ENCODE peak calls at places on chromosomes 7 and 10, in four cellular contexts. J is AG09309, I is spleen, V is OCI-LY7. Y is an unnamed sample.

GRCh38 chr7:138987686-138988085 is 6.5 kb upstream of the KIAA1549 start:
- DNase-seq in I (no peak), J (no peak), V (no peak), Y (no peak)

GRCh38 chr10:71837085-71837827 is 13.8 kb downstream of the PSAP start:
- DNase-seq in I (no peak), V (peak), J (no peak), Y (no peak)

GRCh38 chr7:7157177-7157886 is 25.0 kb upstream of the C1GALT1 start:
- DNase-seq in J (peak), V (no peak), I (no peak), Y (no peak)

GRCh38 chr7:32616625-32617024 is 121.3 kb downstream of the AVL9 start:
- DNase-seq in I (no peak), V (no peak), J (peak), Y (no peak)

GRCh38 chr7:137130751-137131158 is 212.8 kb downstream of the PTN start:
- DNase-seq in J (no peak), V (no peak), I (peak), Y (peak)

GRCh38 chr7:2912684-2913439 is 68.8 kb upstream of the GNA12 start:
- DNase-seq in I (no peak), J (no peak), V (no peak), Y (no peak)

GRCh38 chr7:51238981-51239495 is 77.6 kb downstream of the COBL start:
- DNase-seq in J (no peak), I (no peak), V (no peak), Y (no peak)

GRCh38 chr7:150410680-150411346 is 31.7 kb downstream of the ZNF775 start:
- DNase-seq in V (no peak), I (no peak), J (no peak), Y (no peak)

GRCh38 chr10:66162560-66163143 is 763.2 kb upstream of the LRRTM3 start:
- DNase-seq in I (no peak), V (no peak), J (no peak), Y (peak)

GRCh38 chr10:58920655-58921003 is 255.8 kb upstream of the PHYHIPL start:
- DNase-seq in V (no peak), I (no peak), J (no peak), Y (no peak)

GRCh38 chr7:139772837-139773236 is 5.0 kb downstream of the HIPK2 start:
- DNase-seq in I (no peak), J (no peak), V (no peak), Y (no peak)

GRCh38 chr10:1203216-1203615 is 147.0 kb downstream of the WDR37 start:
- DNase-seq in J (no peak), V (no peak), I (peak), Y (no peak)

GRCh38 chr7:30171753-30172447 is 37.1 kb downstream of the MTURN start:
- DNase-seq in I (no peak), V (no peak), J (no peak), Y (no peak)

GRCh38 chr7:123498651-123499050 is 35.7 kb downstream of the IQUB start:
- DNase-seq in J (no peak), I (no peak), V (no peak), Y (no peak)

GRCh38 chr7:80771523-80771922 is 133.1 kb downstream of the CD36 start:
- DNase-seq in J (no peak), V (no peak), I (no peak), Y (no peak)

GRCh38 chr10:94172332-94172731 is 178.6 kb downstream of the PLCE1 start:
- DNase-seq in J (no peak), I (no peak), V (no peak), Y (no peak)

GRCh38 chr7:24812313-24812945 is 55.2 kb upstream of the GSDME start:
- DNase-seq in I (peak), V (peak), J (no peak), Y (no peak)

GRCh38 chr10:17954856-17955255 is 3.1 kb downstream of the SLC39A12 start:
- DNase-seq in I (no peak), J (no peak), V (no peak), Y (no peak)

GRCh38 chr10:13213163-13213562 is 21.0 kb downstream of the UCMA start:
- DNase-seq in V (no peak), I (no peak), J (no peak), Y (no peak)

GRCh38 chr10:5496261-5497250 is 2.8 kb downstream of the CALML5 start:
- DNase-seq in V (no peak), J (no peak), I (no peak), Y (no peak)

GRCh38 chr7:117873056-117873932 is at the start of gene CTTNBP2:
- DNase-seq in J (peak), I (peak), V (no peak), Y (peak)

GRCh38 chr7:93414574-93414973 is 159.9 kb downstream of the CALCR start:
- DNase-seq in V (no peak), I (no peak), J (no peak), Y (no peak)

GRCh38 chr10:131900350-131901152 is at the start of gene PPP2R2D:
- DNase-seq in I (peak), J (peak), V (peak), Y (peak)

GRCh38 chr7:85162743-85163142 is 24.1 kb downstream of the SEMA3D start:
- DNase-seq in V (no peak), I (no peak), J (no peak), Y (no peak)

GRCh38 chr7:45238806-45239205 is 81.2 kb downstream of the RAMP3 start:
- DNase-seq in I (no peak), J (no peak), V (no peak), Y (no peak)

GRCh38 chr10:6771361-6771760 is 191.3 kb upstream of the PRKCQ start:
- DNase-seq in V (no peak), J (no peak), I (no peak), Y (no peak)

GRCh38 chr7:9645756-9646155 is 1212.3 kb downstream of the NXPH1 start:
- DNase-seq in J (no peak), I (no peak), V (no peak), Y (no peak)

GRCh38 chr7:17524746-17525145 is 226.3 kb downstream of the AHR start:
- DNase-seq in V (no peak), J (no peak), I (no peak), Y (no peak)

GRCh38 chr10:112375721-112376577 is 2.0 kb downstream of the ACSL5 start:
- DNase-seq in J (no peak), I (peak), V (peak), Y (no peak)

GRCh38 chr7:84790873-84791272 is 396.0 kb downstream of the SEMA3D start:
- DNase-seq in V (no peak), J (peak), I (no peak), Y (no peak)

GRCh38 chr10:127148933-127149220 is 47.5 kb downstream of the INSYN2A start:
- DNase-seq in I (no peak), J (peak), V (no peak), Y (no peak)

GRCh38 chr10:3978174-3978573 is 193.2 kb upstream of the KLF6 start:
- DNase-seq in V (no peak), I (no peak), J (no peak), Y (no peak)

GRCh38 chr7:10910447-10910846 is 63.2 kb upstream of the PHF14 start:
- DNase-seq in J (no peak), V (no peak), I (no peak), Y (no peak)

GRCh38 chr7:26196305-26196704 is 4.2 kb downstream of the HNRNPA2B1 start:
- DNase-seq in V (no peak), J (no peak), I (no peak), Y (no peak)
- H3K4me3 ChIP-seq in V (peak), J (no peak), I (peak), Y (no peak)

DNA sequence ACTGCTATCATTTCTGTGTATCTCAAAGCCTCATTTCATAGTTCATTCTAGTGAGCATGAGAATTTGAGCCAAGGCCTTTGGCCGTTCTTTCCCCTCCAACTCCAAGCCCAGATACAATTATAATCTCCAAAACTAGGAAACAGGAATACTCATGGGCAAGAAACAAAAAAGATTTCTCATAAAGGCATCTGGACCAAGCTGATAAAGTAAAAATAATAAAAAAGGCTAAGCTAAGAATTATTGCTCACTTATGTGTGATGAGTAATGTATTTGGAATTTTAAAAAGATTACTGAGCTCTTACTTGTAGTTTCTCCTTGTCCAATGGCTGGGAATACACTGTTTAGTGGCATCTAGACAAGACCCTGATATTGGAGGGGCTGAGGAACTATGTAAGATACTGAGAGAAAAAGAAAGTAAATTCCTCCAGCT is 196.4 kb upstream of the POM121L12 start:
- DNase-seq in I (no peak), V (no peak), J (no peak), Y (no peak)
- TF ChIP-seq CTCF in I (no peak), V (no peak), J (no peak), Y (no peak)

GRCh38 chr7:22397981-22398380 is 41.0 kb upstream of the RAPGEF5 start:
- DNase-seq in J (no peak), I (no peak), V (no peak), Y (no peak)

GRCh38 chr7:22390512-22390911 is 33.6 kb upstream of the RAPGEF5 start:
- DNase-seq in J (no peak), I (no peak), V (peak), Y (no peak)

GRCh38 chr7:22395222-22395621 is 38.3 kb upstream of the RAPGEF5 start:
- DNase-seq in V (no peak), I (no peak), J (no peak), Y (no peak)

GRCh38 chr7:22394739-22395138 is 37.8 kb upstream of the RAPGEF5 start:
- DNase-seq in J (no peak), I (no peak), V (no peak), Y (no peak)

GRCh38 chr7:22393825-22394458 is 37.0 kb upstream of the RAPGEF5 start:
- DNase-seq in V (no peak), J (peak), I (no peak), Y (no peak)
- H3K4me3 ChIP-seq in V (no peak), J (no peak), I (no peak), Y (no peak)

GRCh38 chr7:74364061-74364460 is 74.9 kb downstream of the CLIP2 start:
- DNase-seq in V (no peak), I (no peak), J (no peak), Y (no peak)
- TF ChIP-seq CTCF in V (no peak), I (no peak), J (peak), Y (no peak)

DNA sequence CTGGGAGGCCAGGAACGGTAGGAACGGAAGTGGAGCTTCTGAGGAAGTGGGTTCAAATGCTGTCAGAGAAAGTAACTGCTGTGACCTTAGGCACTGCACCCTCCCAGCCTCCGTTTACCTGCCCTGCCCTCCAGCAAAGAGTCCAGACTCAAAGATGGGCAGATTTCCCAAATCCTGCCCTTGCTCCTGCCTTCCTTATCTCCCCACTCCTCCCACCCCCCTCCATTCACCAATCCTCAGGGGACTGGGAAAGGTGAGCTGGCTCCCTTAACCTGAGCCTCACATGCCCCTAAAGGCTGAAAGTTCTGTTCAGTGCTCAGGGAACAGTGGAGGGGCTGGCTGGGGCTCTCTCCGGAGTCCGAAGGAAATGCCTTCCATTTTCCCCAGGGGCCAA is 161.6 kb downstream of the SH3PXD2A start:
- DNase-seq in I (no peak), J (no peak), V (no peak), Y (no peak)
- H3K4me3 ChIP-seq in I (no peak), J (no peak), V (peak), Y (no peak)

DNA sequence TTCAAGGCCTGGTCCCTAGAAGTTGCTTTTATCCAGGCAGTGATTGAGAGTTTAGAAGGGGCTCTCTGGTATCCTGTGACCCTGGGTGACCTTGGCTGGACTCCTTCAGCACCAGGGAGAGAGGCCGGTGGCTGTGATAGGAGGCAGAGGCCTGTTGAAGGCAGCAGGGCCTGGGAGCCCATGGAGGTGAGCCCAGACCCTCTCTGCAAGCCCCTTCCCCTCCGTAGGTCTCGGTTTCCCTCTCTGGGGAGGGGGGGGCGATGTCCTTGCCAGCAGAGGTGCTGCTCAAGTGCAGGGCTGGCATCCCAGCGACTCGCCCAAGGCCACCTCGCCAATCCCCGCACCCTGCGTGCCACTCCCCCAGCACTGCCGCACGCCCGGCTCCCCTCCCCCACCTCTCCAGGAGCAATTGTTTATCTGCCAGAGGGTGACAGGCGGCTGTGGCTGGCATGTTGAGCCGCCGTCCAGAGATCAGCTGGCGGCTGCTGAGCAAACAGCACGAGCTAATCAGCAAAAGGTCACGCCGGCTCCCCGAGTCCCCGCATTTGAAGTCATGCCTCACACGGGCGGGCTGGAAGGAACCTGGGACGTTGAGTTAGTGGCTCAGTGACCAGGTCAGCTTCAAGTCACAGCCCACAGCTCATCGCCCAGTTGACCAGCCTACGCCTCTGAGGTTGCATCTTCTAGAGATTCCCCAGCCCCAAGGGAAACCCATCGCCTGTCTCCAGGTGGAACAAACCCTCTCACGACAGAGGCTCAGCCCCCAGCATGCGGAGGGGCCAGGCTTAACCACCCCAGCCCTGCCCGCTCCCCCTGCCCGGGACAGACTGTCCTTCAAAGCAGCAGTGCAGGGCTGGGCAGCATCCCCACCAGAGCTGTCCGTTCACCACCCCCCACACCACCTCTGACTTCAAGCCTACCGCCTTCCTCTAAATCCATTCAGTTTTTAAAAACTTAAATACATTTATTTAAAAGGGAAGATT is 43.7 kb downstream of the ELFN1 start:
- DNase-seq in J (no peak), V (no peak), I (peak), Y (no peak)
- TF ChIP-seq CTCF in J (no peak), V (no peak), I (no peak), Y (no peak)

DNA sequence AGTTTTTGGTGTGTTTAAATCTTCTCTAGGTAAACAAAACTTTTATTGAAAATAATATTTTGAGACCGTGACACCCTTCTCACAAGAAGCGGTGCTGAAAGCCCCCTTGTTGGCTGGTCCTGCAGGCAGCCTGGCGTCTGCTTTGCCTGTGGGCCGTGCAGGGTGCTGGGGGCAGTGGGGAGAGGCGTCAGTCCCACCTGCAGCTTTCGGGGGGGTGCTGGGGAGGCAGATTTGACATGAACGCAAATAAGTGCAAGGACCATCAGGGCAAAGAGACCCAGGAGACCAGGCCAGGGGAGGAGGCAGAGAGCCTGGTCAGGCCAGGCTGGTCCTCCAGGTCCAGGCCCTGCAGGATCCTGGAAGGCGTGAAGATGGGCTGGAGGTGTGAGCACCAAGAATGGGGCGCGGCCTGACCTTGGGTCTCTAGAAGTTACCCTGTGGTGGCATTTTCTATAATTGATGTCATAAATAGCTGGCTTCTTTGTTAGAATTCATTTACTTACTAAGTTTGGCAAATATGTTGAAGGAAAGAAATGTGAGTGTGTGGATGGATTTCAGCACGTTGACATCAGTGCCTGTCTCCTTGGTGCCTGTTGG is 81.6 kb downstream of the MGMT start:
- DNase-seq in V (no peak), J (no peak), I (no peak), Y (no peak)
- H3K4me3 ChIP-seq in V (no peak), J (no peak), I (no peak), Y (no peak)

Y was measured in RWPE2.